ENCODE peak calls at places on chromosomes 3 and 15, in four cellular contexts. Q is WTC11, Y is SK-N-SH, E is GM12878. V is an unnamed sample.

GRCh38 chr3:195240939-195241338 is 30.0 kb downstream of the XXYLT1 start:
- DNase-seq in Q (no peak), Y (no peak), E (no peak), V (no peak)

GRCh38 chr15:56250626-56251025 is 6.9 kb upstream of the RFX7 start:
- DNase-seq in Q (no peak), Y (no peak), E (no peak), V (no peak)

GRCh38 chr15:75606711-75607684 is 18.5 kb downstream of the SNUPN start:
- DNase-seq in Q (no peak), Y (no peak), E (no peak), V (peak; percentile 43)

GRCh38 chr3:133188996-133189395 is 150.8 kb downstream of the TMEM108 start:
- DNase-seq in Q (no peak), Y (no peak), E (no peak), V (no peak)

GRCh38 chr3:53748512-53749271 is 97.5 kb downstream of the CHDH start:
- DNase-seq in Q (no peak), Y (no peak), E (peak; percentile 79), V (no peak)

GRCh38 chr3:10026084-10026890 is at the start of gene FANCD2:
- DNase-seq in Q (peak; percentile 92), Y (peak; percentile 88), E (peak; percentile 60), V (peak; percentile 88)

GRCh38 chr15:92079047-92079446 is 225.5 kb downstream of the SLCO3A1 start:
- DNase-seq in Q (peak; percentile 60), Y (peak; percentile 37), E (no peak), V (peak; percentile 31)

GRCh38 chr3:173502983-173503568 is 105.5 kb downstream of the NLGN1 start:
- DNase-seq in Q (no peak), Y (no peak), E (no peak), V (no peak)

GRCh38 chr15:65028921-65029735 is at the start of gene MTFMT:
- DNase-seq in Q (peak; percentile 95), Y (peak; percentile 99), E (no peak), V (peak; percentile 99)

GRCh38 chr3:44065741-44066140 is 175.9 kb upstream of the TOPAZ1 start:
- DNase-seq in Q (peak; percentile 56), Y (peak; percentile 63), E (no peak), V (no peak)

GRCh38 chr15:48002772-48003171 is 118.0 kb upstream of the SLC24A5 start:
- DNase-seq in Q (no peak), Y (no peak), E (no peak), V (no peak)

GRCh38 chr15:29081781-29082180 is 187.8 kb downstream of the NSMCE3 start:
- DNase-seq in Q (no peak), Y (no peak), E (no peak), V (no peak)

GRCh38 chr15:37206690-37207089 is 106.3 kb upstream of the MEIS2 start:
- DNase-seq in Q (no peak), Y (no peak), E (no peak), V (no peak)

GRCh38 chr3:172142074-172143059 is 103.0 kb downstream of the FNDC3B start:
- DNase-seq in Q (no peak), Y (no peak), E (peak; percentile 94), V (peak; percentile 19)

GRCh38 chr3:47685037-47685436 is 96.7 kb downstream of the SMARCC1 start:
- DNase-seq in Q (no peak), Y (no peak), E (no peak), V (no peak)

GRCh38 chr15:88900309-88900981 is 5.1 kb upstream of the HAPLN3 start:
- DNase-seq in Q (no peak), Y (no peak), E (no peak), V (no peak)

GRCh38 chr3:126107960-126108688 is 24.2 kb upstream of the SLC41A3 start:
- DNase-seq in Q (no peak), Y (no peak), E (no peak), V (no peak)

GRCh38 chr15:98514034-98514622 is 134.2 kb upstream of the IGF1R start:
- DNase-seq in Q (no peak), Y (no peak), E (no peak), V (no peak)

GRCh38 chr3:96619475-96619874 is 194.9 kb upstream of the EPHA6 start:
- DNase-seq in Q (no peak), Y (no peak), E (no peak), V (no peak)

GRCh38 chr15:90836296-90836871 is 32.0 kb upstream of the FURIN start:
- DNase-seq in Q (no peak), Y (no peak), E (no peak), V (peak; percentile 67)

GRCh38 chr3:101072299-101072698 is 79.1 kb upstream of the ABI3BP start:
- DNase-seq in Q (no peak), Y (no peak), E (no peak), V (no peak)

GRCh38 chr3:54902286-54902685 is 25.6 kb downstream of the LRTM1 start:
- DNase-seq in Q (no peak), Y (no peak), E (no peak), V (no peak)

GRCh38 chr15:72813345-72814004 is 29.9 kb upstream of the ADPGK start:
- DNase-seq in Q (peak; percentile 32), Y (no peak), E (no peak), V (no peak)

GRCh38 chr15:87722941-87723691 is 533.4 kb downstream of the NTRK3 start:
- DNase-seq in Q (no peak), Y (peak; percentile 68), E (no peak), V (no peak)

GRCh38 chr3:184688251-184688851 is 23.5 kb downstream of the MAGEF1 start:
- DNase-seq in Q (no peak), Y (peak; percentile 25), E (no peak), V (no peak)

DNA sequence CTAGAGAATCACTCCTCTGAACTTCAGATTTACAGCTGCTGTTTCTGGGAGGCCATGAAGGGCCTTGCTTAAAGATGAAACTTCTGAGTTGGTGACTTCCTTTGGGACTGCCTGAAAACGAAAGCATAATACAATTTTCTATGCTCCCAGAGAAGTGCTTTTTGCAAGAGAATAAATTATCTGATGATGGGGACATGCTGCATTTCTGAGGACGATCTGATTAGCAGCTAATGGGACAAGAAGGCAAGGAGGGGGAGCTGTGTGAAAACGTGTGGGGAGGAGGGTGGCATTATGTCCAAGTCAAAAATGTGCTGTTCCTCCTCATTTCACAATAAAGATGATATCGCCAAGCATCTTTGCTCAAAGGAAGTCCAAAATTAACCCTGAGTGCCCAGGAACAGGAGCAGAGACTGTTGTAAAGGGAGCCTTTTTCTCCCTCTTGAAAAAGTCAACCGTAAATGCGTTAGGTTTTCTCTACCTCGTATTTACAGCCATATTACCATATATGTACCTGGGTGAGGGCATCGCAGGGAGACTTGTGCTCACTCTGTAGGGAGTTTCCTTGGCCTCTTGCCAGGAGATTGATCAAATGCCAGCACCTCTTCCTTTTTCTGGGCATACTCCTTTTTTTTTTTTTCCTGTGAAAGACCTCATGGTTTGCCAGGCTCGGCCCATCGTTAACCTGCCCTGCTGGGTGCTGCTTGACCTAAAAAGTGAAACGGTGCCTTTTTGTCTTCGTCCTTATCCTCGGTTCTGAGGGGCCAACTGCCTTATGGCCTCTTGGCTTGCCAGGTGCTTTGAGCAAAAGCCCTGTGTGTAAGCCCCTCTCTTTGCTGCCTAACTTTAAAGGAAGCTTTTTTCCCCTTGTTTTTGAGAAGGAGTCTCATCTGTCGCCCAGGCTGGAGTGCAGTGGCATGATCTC is 11.5 kb downstream of the ITPR1 start:
- DNase-seq in Q (no peak), Y (peak; percentile 61), E (no peak), V (no peak)
- TF ChIP-seq USF1 in Q (no peak), Y (no peak), E (no peak), V (no peak)

DNA sequence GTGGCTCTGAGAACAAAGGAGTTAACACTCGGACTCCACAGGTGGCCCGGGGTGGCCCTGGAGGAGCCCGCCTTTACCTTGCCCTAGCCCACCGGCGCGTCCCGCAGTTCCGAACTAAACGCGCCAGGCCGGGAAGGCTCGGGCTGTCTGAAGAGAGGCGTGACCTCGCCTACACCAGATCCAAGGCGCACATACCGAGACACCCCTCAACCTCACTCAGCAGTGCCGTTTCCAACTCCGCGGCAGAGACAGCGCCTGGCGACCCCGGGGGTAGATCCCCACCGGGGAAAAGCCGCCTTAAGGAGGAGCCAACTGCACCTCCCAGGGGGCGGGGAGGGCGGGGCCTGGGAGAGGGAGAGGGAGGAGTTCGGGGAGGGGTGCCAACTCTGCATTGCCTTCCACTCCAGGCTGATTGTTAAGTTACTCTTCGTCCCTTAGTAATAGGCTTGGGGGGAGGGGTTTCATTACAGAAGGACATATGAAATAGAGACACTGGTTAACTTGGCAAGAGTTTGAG is at the start of gene DLG1:
- DNase-seq in Q (peak; percentile 82), Y (peak; percentile 94), E (peak; percentile 53), V (peak; percentile 93)
- TF ChIP-seq USF1 in Q (no peak), Y (no peak), E (no peak), V (no peak)

DNA sequence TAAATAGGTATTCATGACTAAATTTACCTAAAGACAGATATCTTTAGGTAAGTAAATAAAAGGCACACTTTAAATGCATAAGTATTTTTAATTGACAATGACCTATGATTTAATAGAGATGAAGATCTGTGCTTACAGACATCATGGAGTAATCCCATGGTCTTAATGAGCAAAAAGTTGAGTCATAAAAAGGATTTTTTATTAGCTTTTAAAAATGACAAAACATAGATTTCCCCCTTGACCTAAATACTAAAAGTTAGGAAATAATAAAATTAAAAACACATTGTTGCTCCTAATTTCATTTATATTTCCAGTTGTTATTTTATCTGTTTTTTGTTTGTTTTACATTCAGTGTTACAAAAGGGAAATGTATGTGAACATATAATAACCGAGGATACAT is 1005.7 kb downstream of the ROBO1 start:
- DNase-seq in Q (no peak), Y (no peak), E (no peak), V (no peak)
- TF ChIP-seq USF1 in Q (no peak), Y (no peak), E (no peak), V (no peak)

GRCh38 chr3:38600551-38600950 is 48.9 kb downstream of the SCN5A start:
- DNase-seq in Q (no peak), Y (no peak), E (no peak), V (no peak)
- TF ChIP-seq USF1 in Q (no peak), Y (no peak), E (no peak), V (no peak)

GRCh38 chr3:150956376-150956775 is 16.2 kb downstream of the CLRN1 start:
- DNase-seq in Q (no peak), Y (no peak), E (no peak), V (no peak)
- TF ChIP-seq USF1 in Q (no peak), Y (no peak), E (no peak), V (no peak)

GRCh38 chr3:84968701-84969235 is 10.0 kb downstream of the CADM2 start:
- DNase-seq in Q (no peak), Y (no peak), E (no peak), V (no peak)
- TF ChIP-seq USF1 in Q (no peak), Y (no peak), E (no peak), V (no peak)